ENCODE peak calls at places on chromosomes 5 and 9, in eight cellular contexts. H, B, N, U, R, D, Z and A are unnamed samples.

GRCh38 chr5:56422060-56422762 is 189.1 kb upstream of the ANKRD55 start:
- DNase-seq in H (no peak), B (no peak), N (no peak), U (no peak), R (no peak), D (peak; percentile 22), Z (no peak), A (no peak)

GRCh38 chr5:8517461-8517860 is 648.5 kb downstream of the MTRR start:
- DNase-seq in H (no peak), B (no peak), N (no peak), U (peak; percentile 66), R (peak; percentile 2), D (no peak), Z (no peak), A (no peak)

GRCh38 chr9:111828193-111828592 is 33.5 kb upstream of the SHOC1 start:
- DNase-seq in H (no peak), B (no peak), N (no peak), U (peak; percentile 18), R (peak; percentile 51), D (no peak), Z (no peak), A (no peak)

GRCh38 chr9:136326061-136326776 is 1.1 kb upstream of the GPSM1 start:
- DNase-seq in H (peak; percentile 52), B (no peak), N (no peak), U (no peak), R (peak; percentile 28), D (no peak), Z (peak; percentile 86), A (no peak)

GRCh38 chr9:68727588-68728129 is 22.6 kb downstream of the PIP5K1B start:
- DNase-seq in H (no peak), B (no peak), N (no peak), U (no peak), R (no peak), D (no peak), Z (no peak), A (no peak)

GRCh38 chr9:12819436-12820185 is 44.8 kb downstream of the LURAP1L start:
- DNase-seq in H (peak; percentile 62), B (peak; percentile 37), N (no peak), U (peak; percentile 44), R (no peak), D (no peak), Z (no peak), A (no peak)

GRCh38 chr9:92963831-92964606 is 16.7 kb downstream of the FGD3 start:
- DNase-seq in H (no peak), B (no peak), N (no peak), U (peak; percentile 91), R (no peak), D (peak; percentile 38), Z (no peak), A (peak; percentile 78)

GRCh38 chr9:3435732-3436131 is 90.1 kb downstream of the RFX3 start:
- DNase-seq in H (no peak), B (no peak), N (no peak), U (no peak), R (no peak), D (no peak), Z (no peak), A (no peak)

GRCh38 chr5:80216753-80217596 is 38.9 kb downstream of the SERINC5 start:
- DNase-seq in H (no peak), B (no peak), N (peak; percentile 78), U (no peak), R (no peak), D (no peak), Z (no peak), A (no peak)

GRCh38 chr5:169114466-169114865 is 186.5 kb downstream of the SLIT3 start:
- DNase-seq in H (no peak), B (no peak), N (no peak), U (no peak), R (no peak), D (no peak), Z (no peak), A (no peak)

GRCh38 chr5:26847041-26847736 is 191.2 kb downstream of the CDH9 start:
- DNase-seq in H (peak; percentile 17), B (no peak), N (no peak), U (no peak), R (peak; percentile 5), D (no peak), Z (no peak), A (no peak)

GRCh38 chr9:137435980-137436760 is 5.0 kb downstream of the ENTPD8 start:
- DNase-seq in H (peak; percentile 11), B (no peak), N (no peak), U (peak; percentile 61), R (peak; percentile 87), D (peak; percentile 87), Z (peak; percentile 91), A (no peak)

GRCh38 chr9:120735415-120736126 is 21.3 kb upstream of the MEGF9 start:
- DNase-seq in H (no peak), B (no peak), N (no peak), U (peak; percentile 93), R (peak; percentile 90), D (no peak), Z (no peak), A (no peak)

GRCh38 chr5:28576022-28576421 is 1537.6 kb upstream of the CDH9 start:
- DNase-seq in H (no peak), B (no peak), N (no peak), U (peak; percentile 34), R (peak; percentile 25), D (no peak), Z (no peak), A (no peak)

GRCh38 chr5:28580616-28581015 is 1542.2 kb upstream of the CDH9 start:
- DNase-seq in H (no peak), B (no peak), N (no peak), U (no peak), R (peak; percentile 62), D (no peak), Z (no peak), A (no peak)

GRCh38 chr5:28574616-28575015 is 1536.2 kb upstream of the CDH9 start:
- DNase-seq in H (no peak), B (no peak), N (no peak), U (no peak), R (no peak), D (no peak), Z (no peak), A (no peak)

DNA sequence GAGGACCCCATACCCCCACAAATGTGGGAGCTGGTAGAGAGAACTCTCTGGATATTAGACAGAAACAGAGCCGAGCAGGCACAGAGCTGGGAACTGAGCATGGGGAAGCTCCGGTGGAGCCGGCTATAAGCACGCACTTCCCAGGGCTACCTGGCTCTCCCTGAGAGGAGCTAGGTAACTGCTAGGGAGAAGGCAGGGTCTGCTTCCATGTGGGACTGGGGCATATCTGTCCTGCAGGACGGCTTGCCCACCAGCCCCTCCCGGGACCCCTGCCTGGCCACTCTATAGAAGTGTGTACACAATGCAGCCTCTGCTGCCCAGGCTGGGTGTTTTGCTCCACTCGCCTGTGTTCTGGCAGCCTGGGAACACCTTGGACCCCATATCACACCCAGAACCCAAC is 1537.0 kb upstream of the CDH9 start:
- DNase-seq in H (no peak), B (no peak), N (no peak), U (no peak), R (no peak), D (no peak), Z (no peak), A (no peak)
- TF ChIP-seq CTCF in H (no peak), B (no peak), N (no peak), U (no peak), R (no peak), D (no peak), Z (no peak), A (no peak)

DNA sequence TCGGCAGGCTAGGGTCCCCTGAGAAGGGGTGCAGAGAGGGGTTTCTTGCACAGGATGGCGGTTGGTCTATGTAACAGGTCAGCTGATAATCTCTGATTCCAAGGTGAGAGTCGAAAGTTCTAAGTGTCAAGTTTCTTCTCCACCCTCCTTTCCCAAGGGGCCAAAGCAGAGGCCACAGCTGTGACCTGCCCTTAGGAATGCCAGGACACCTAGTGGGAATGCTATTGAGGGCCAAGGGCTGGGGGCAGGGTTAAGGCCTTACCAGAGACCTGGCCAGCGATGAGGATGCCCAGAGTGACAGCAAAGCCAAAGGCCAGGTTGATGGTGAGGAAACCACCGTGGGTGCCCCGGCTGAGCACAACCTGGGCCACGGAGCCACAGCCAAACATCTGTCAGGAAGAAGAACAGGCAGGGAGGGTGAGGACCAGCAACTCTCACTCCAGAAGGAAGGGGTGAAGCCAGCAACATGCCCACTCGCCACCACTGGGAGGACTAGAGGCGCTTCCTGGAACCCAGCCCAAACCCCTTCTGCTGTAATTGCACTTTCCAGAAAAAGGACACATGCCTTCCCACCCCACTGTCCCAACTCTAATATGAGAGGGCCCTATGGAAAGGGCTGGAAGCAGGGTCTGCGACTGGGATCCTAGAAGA is 3.8 kb downstream of the AQP3 start:
- DNase-seq in H (no peak), B (no peak), N (no peak), U (peak; percentile 33), R (no peak), D (no peak), Z (no peak), A (no peak)
- TF ChIP-seq CTCF in H (no peak), B (no peak), N (no peak), U (no peak), R (no peak), D (no peak), Z (no peak), A (no peak)

DNA sequence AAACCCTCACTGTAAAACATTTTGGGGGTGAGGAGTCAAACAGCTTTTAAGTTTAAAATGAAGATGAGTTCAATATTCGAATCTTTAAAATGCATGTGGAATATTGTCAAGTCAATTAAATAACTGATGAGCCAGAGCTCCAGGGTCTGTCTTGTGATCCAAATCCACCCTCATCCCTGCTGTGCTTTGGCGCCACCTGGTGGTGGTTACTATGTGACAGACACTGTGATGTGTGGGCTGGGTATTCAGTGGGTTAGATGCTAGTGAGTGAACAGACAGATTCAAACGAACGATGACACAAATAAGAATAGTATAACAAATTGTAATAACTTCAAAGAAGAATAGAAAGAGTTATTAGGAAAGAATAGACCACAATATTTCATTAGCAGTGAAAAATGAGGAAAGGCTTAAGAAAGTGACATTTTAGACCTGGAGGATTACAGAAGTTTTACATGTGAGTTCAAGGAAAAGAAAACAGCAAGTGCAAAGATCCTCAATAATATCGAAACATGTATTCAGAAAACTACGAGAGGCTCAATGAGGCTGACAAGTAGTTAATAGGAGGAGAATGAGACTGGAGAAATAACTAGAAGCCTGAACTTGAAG is 51.4 kb upstream of the CHSY3 start:
- DNase-seq in H (peak; percentile 91), B (peak; percentile 88), N (peak; percentile 59), U (peak; percentile 67), R (peak; percentile 78), D (peak; percentile 76), Z (peak; percentile 60), A (peak; percentile 33)
- TF ChIP-seq CTCF in H (peak; percentile 88), B (peak; percentile 94), N (peak; percentile 91), U (peak; percentile 85), R (peak; percentile 100), D (peak; percentile 88), Z (peak; percentile 39), A (peak; percentile 74)

DNA sequence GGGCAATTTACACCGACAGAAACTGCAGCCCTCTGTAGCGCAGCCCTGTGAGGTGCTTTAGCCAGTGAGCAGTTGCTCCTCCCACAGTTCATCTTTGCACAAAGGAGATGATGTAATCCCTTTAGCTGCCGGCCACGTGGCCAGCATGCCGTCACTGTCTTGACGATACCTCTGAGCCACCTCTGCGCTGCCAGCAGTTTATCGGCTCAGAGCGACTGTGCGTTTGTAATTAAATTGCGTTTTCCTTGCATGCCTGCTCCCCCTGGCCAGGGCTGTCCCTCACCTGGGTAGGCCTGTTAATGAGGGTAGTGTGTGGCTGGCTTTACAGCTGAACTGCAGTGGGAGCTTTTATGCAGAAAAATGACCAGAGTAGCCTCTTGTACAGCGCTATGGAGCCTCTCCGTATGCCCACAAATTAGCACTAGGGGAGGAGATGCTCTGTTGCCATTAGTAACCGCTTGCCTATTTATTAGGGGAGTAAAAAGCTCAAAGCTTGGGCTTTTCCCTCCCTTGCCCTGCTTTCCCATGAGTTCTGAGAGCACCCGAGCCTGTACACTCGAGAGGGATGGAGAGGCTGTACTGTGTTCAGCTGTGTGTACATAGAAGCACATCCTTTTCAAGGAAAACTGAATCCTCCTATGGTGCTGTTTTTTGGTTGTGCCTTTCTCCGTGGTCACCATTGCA is 107.1 kb downstream of the TRIO start:
- DNase-seq in H (peak; percentile 54), B (no peak), N (peak; percentile 95), U (peak; percentile 36), R (peak; percentile 86), D (peak; percentile 51), Z (peak; percentile 86), A (no peak)
- TF ChIP-seq CTCF in H (no peak), B (no peak), N (no peak), U (no peak), R (no peak), D (no peak), Z (no peak), A (no peak)